ENCODE peak calls at places on chromosomes 5 and 9, in ten cellular contexts. L is NCI-H460; R is left cardiac atrium; P is A549; K is T-helper 9 cell; S is activated effector memory CD4-positive, alpha-beta T cell treated with anti-CD3 and anti-CD28 coated beads, Interleukin-2, amount 50 U/mL, for 16 hours; I is fibroblast of pulmonary artery; D is fibroblast of lung; W is HT1080; T is dorsolateral prefrontal cortex. Q is an unnamed sample.
A peak's percentile ranks its signal among the peaks of the same experiment; 100 is the strongest.

GRCh38 chr5:180704362-180704761 is 35.5 kb downstream of the OR2Y1 start:
- DNase-seq in L (peak; percentile 6), R (no peak), P (no peak), K (no peak), S (no peak), I (peak; percentile 20), D (peak; percentile 3), W (peak; percentile 7), T (no peak), Q (no peak)

GRCh38 chr9:92633879-92634278 is 36.1 kb downstream of the IPPK start:
- DNase-seq in L (no peak), R (no peak), P (no peak), K (no peak), S (peak; percentile 22), I (no peak), D (no peak), W (no peak), T (no peak), Q (no peak)

GRCh38 chr9:107928701-107929371 is 439.3 kb upstream of the KLF4 start:
- DNase-seq in L (no peak), R (no peak), P (no peak), K (no peak), S (no peak), I (no peak), D (no peak), W (no peak), T (no peak), Q (no peak)

GRCh38 chr5:111461934-111462333 is 50.4 kb downstream of the STARD4 start:
- DNase-seq in L (no peak), R (no peak), P (no peak), K (no peak), S (no peak), I (no peak), D (no peak), W (no peak), T (no peak), Q (peak; percentile 7)

GRCh38 chr9:118594428-118594827 is 774.8 kb downstream of the BRINP1 start:
- DNase-seq in L (no peak), R (no peak), P (no peak), K (no peak), S (no peak), I (no peak), D (no peak), W (no peak), T (no peak), Q (no peak)

GRCh38 chr5:174828786-174829510 is 104.6 kb downstream of the MSX2 start:
- DNase-seq in L (no peak), R (no peak), P (no peak), K (no peak), S (no peak), I (no peak), D (peak; percentile 56), W (peak; percentile 5), T (no peak), Q (no peak)

GRCh38 chr5:107553063-107553676 is 117.6 kb downstream of the EFNA5 start:
- DNase-seq in L (peak; percentile 56), R (no peak), P (no peak), K (no peak), S (no peak), I (no peak), D (peak; percentile 55), W (no peak), T (no peak), Q (no peak)

GRCh38 chr5:132439521-132440206 is 50.9 kb downstream of the IRF1 start:
- DNase-seq in L (no peak), R (peak; percentile 86), P (no peak), K (no peak), S (peak; percentile 51), I (peak; percentile 95), D (peak; percentile 94), W (peak; percentile 81), T (peak; percentile 21), Q (no peak)

GRCh38 chr5:8829322-8830029 is 716.4 kb downstream of the SEMA5A start:
- DNase-seq in L (peak; percentile 89), R (peak; percentile 52), P (peak; percentile 18), K (no peak), S (no peak), I (peak; percentile 99), D (peak; percentile 100), W (peak; percentile 100), T (no peak), Q (no peak)

GRCh38 chr5:6496207-6496584 is 47.5 kb downstream of the UBE2QL1 start:
- DNase-seq in L (no peak), R (no peak), P (no peak), K (no peak), S (no peak), I (no peak), D (no peak), W (no peak), T (no peak), Q (no peak)

GRCh38 chr5:33370135-33370472 is 70.7 kb upstream of the TARS1 start:
- DNase-seq in L (peak; percentile 56), R (no peak), P (no peak), K (no peak), S (no peak), I (peak; percentile 97), D (peak; percentile 98), W (peak; percentile 83), T (no peak), Q (no peak)

GRCh38 chr5:144042157-144042556 is 128.3 kb downstream of the YIPF5 start:
- DNase-seq in L (no peak), R (no peak), P (no peak), K (no peak), S (no peak), I (no peak), D (no peak), W (no peak), T (no peak), Q (no peak)

GRCh38 chr5:65198777-65199120 is 283.0 kb downstream of the ADAMTS6 start:
- DNase-seq in L (no peak), R (no peak), P (peak; percentile 33), K (no peak), S (no peak), I (peak; percentile 96), D (peak; percentile 100), W (peak; percentile 99), T (no peak), Q (no peak)

GRCh38 chr5:74200560-74200959 is 440.0 kb downstream of the ENC1 start:
- DNase-seq in L (no peak), R (no peak), P (no peak), K (no peak), S (no peak), I (no peak), D (no peak), W (peak; percentile 30), T (no peak), Q (no peak)

GRCh38 chr9:16689352-16689938 is 181.0 kb downstream of the BNC2 start:
- DNase-seq in L (no peak), R (peak; percentile 61), P (no peak), K (no peak), S (no peak), I (peak; percentile 38), D (peak; percentile 55), W (no peak), T (no peak), Q (no peak)

GRCh38 chr9:35756275-35756742 is 2.2 kb upstream of the MSMP start:
- DNase-seq in L (peak; percentile 50), R (peak; percentile 67), P (no peak), K (peak; percentile 69), S (peak; percentile 91), I (peak; percentile 26), D (no peak), W (no peak), T (peak; percentile 74), Q (no peak)

GRCh38 chr5:131382407-131383395 is 118.8 kb downstream of the CDC42SE2 start:
- DNase-seq in L (peak; percentile 62), R (no peak), P (peak; percentile 70), K (peak; percentile 24), S (peak; percentile 72), I (peak; percentile 74), D (peak; percentile 45), W (peak; percentile 69), T (no peak), Q (peak; percentile 87)

GRCh38 chr5:206406-206805 is 11.5 kb downstream of the CCDC127 start:
- DNase-seq in L (no peak), R (peak; percentile 42), P (no peak), K (no peak), S (peak; percentile 12), I (peak; percentile 70), D (peak; percentile 81), W (peak; percentile 45), T (no peak), Q (no peak)

GRCh38 chr5:158465379-158465972 is 606.5 kb upstream of the CLINT1 start:
- DNase-seq in L (no peak), R (no peak), P (no peak), K (no peak), S (no peak), I (no peak), D (no peak), W (no peak), T (no peak), Q (no peak)

GRCh38 chr9:37927611-37928551 is 24.0 kb upstream of the SLC25A51 start:
- DNase-seq in L (no peak), R (no peak), P (no peak), K (no peak), S (no peak), I (no peak), D (no peak), W (no peak), T (no peak), Q (no peak)

GRCh38 chr5:57735754-57736153 is 253.1 kb upstream of the ACTBL2 start:
- DNase-seq in L (no peak), R (no peak), P (peak; percentile 33), K (no peak), S (no peak), I (peak; percentile 82), D (peak; percentile 96), W (peak; percentile 90), T (no peak), Q (no peak)

GRCh38 chr5:132489871-132490483 is 596 bp downstream of the IRF1 start:
- DNase-seq in L (no peak), R (peak; percentile 73), P (peak; percentile 43), K (peak; percentile 16), S (peak; percentile 87), I (peak; percentile 52), D (peak; percentile 60), W (no peak), T (peak; percentile 44), Q (peak; percentile 70)

GRCh38 chr5:18375637-18376036 is 741.4 kb downstream of the TAF11L14 start:
- DNase-seq in L (no peak), R (no peak), P (no peak), K (no peak), S (no peak), I (no peak), D (no peak), W (no peak), T (peak; percentile 88), Q (no peak)

GRCh38 chr9:82488702-82489578 is 500.4 kb downstream of the SPATA31D1 start:
- DNase-seq in L (no peak), R (peak; percentile 21), P (no peak), K (no peak), S (no peak), I (peak; percentile 68), D (peak; percentile 99), W (peak; percentile 87), T (no peak), Q (no peak)

GRCh38 chr9:97786341-97786740 is 66.7 kb upstream of the FOXE1 start:
- DNase-seq in L (no peak), R (no peak), P (no peak), K (no peak), S (no peak), I (peak; percentile 7), D (no peak), W (peak; percentile 28), T (no peak), Q (no peak)

GRCh38 chr5:116947691-116948528 is 373.3 kb upstream of the SEMA6A start:
- DNase-seq in L (peak; percentile 50), R (peak; percentile 35), P (peak; percentile 11), K (peak; percentile 29), S (peak; percentile 79), I (peak; percentile 40), D (peak; percentile 6), W (peak; percentile 71), T (no peak), Q (peak; percentile 73)

GRCh38 chr5:1510631-1511030 is 13.1 kb downstream of the LPCAT1 start:
- DNase-seq in L (no peak), R (no peak), P (no peak), K (no peak), S (peak; percentile 49), I (no peak), D (no peak), W (no peak), T (no peak), Q (no peak)